ENCODE peak calls at places on chromosomes 13 and 19, in five cellular contexts. K is HFF-Myc; E is stromal cell of bone marrow; T is activated T-helper 1 cell treated with anti-CD3 and anti-CD28 coated beads, Interleukin-12 subunit alpha, Interleukin-12 subunit beta, Interleukin-2, Interleukin-4 antibody, amounts not matched to agents 30 ng/mL and 10 ng/mL and 1 ng/mL, durations not matched to agents 14 hours and 24 hours and 36 hours; C is NCI-H1092 treated with DMSO at 0.1 percent for 48 hours. A is an unnamed sample.

GRCh38 chr13:80001510-80001842 is 339.4 kb downstream of the SPRY2 start:
- DNase-seq in K (no peak), E (no peak), T (no peak), C (no peak), A (no peak)

GRCh38 chr19:42246143-42246868 is 3.9 kb upstream of the GSK3A start:
- DNase-seq in K (no peak), E (peak), T (no peak), C (peak), A (no peak)

GRCh38 chr13:71760226-71760591 is 106.8 kb downstream of the DACH1 start:
- DNase-seq in K (no peak), E (no peak), T (no peak), C (no peak), A (no peak)

GRCh38 chr13:52399037-52399436 is 6.9 kb downstream of the THSD1 start:
- DNase-seq in K (no peak), E (no peak), T (no peak), C (no peak), A (no peak)

GRCh38 chr19:17183271-17183757 is 31.8 kb upstream of the USE1 start:
- DNase-seq in K (no peak), E (no peak), T (no peak), C (no peak), A (no peak)

GRCh38 chr13:83516781-83517180 is 365.5 kb downstream of the SLITRK1 start:
- DNase-seq in K (no peak), E (no peak), T (no peak), C (no peak), A (no peak)

GRCh38 chr19:34260771-34261173 is 6.4 kb downstream of the GARRE1 start:
- DNase-seq in K (no peak), E (no peak), T (no peak), C (no peak), A (no peak)

GRCh38 chr19:18456974-18457373 is 19.0 kb upstream of the ISYNA1 start:
- DNase-seq in K (no peak), E (no peak), T (no peak), C (no peak), A (no peak)

GRCh38 chr19:17322854-17323253 is 11.8 kb downstream of the ANO8 start:
- DNase-seq in K (no peak), E (no peak), T (no peak), C (no peak), A (no peak)

GRCh38 chr19:38759590-38760003 is 13.7 kb downstream of the LGALS7 start:
- DNase-seq in K (no peak), E (no peak), T (no peak), C (no peak), A (no peak)

GRCh38 chr13:73216381-73216831 is 157.6 kb downstream of the KLF5 start:
- DNase-seq in K (no peak), E (peak), T (no peak), C (no peak), A (peak)

GRCh38 chr13:30737511-30738342 is 2.4 kb downstream of the ALOX5AP start:
- DNase-seq in K (no peak), E (no peak), T (no peak), C (no peak), A (no peak)

GRCh38 chr13:29674532-29674931 is 79.0 kb upstream of the SLC7A1 start:
- DNase-seq in K (no peak), E (no peak), T (no peak), C (no peak), A (no peak)